ENCODE peak calls at places on chromosomes 12 and 14, in five cellular contexts. One of them, this sample, is unnamed.

GRCh38 chr14:106277503-106277902 is 751.1 kb downstream of the TMEM121 start:
- DNase-seq in globus pallidus: no peak
- DNase-seq in suprapubic skin: no peak
- DNase-seq in mesothelial cell of epicardium: no peak
- DNase-seq in HEK293T: peak; percentile 23
- DNase-seq in this sample: no peak

GRCh38 chr14:69356903-69357543 is 41.1 kb downstream of the ERH start:
- DNase-seq in globus pallidus: no peak
- DNase-seq in suprapubic skin: no peak
- DNase-seq in mesothelial cell of epicardium: no peak
- DNase-seq in HEK293T: no peak
- DNase-seq in this sample: no peak

GRCh38 chr12:109239691-109240090 is 69.4 kb downstream of the FOXN4 start:
- DNase-seq in globus pallidus: no peak
- DNase-seq in suprapubic skin: no peak
- DNase-seq in mesothelial cell of epicardium: no peak
- DNase-seq in HEK293T: no peak
- DNase-seq in this sample: no peak

GRCh38 chr12:71626098-71626497 is 37.5 kb downstream of the ZFC3H1 start:
- DNase-seq in globus pallidus: no peak
- DNase-seq in suprapubic skin: no peak
- DNase-seq in mesothelial cell of epicardium: no peak
- DNase-seq in HEK293T: no peak
- DNase-seq in this sample: no peak

GRCh38 chr12:45660330-45660729 is 69.2 kb upstream of the ARID2 start:
- DNase-seq in globus pallidus: no peak
- DNase-seq in suprapubic skin: no peak
- DNase-seq in mesothelial cell of epicardium: no peak
- DNase-seq in HEK293T: no peak
- DNase-seq in this sample: no peak

GRCh38 chr14:42628591-42628990 is 1021.9 kb downstream of the LRFN5 start:
- DNase-seq in globus pallidus: no peak
- DNase-seq in suprapubic skin: no peak
- DNase-seq in mesothelial cell of epicardium: no peak
- DNase-seq in HEK293T: no peak
- DNase-seq in this sample: no peak

GRCh38 chr14:55814064-55814463 is 234.1 kb downstream of the KTN1 start:
- DNase-seq in globus pallidus: no peak
- DNase-seq in suprapubic skin: no peak
- DNase-seq in mesothelial cell of epicardium: no peak
- DNase-seq in HEK293T: no peak
- DNase-seq in this sample: no peak

GRCh38 chr14:88106377-88106776 is 101.4 kb downstream of the GPR65 start:
- DNase-seq in globus pallidus: no peak
- DNase-seq in suprapubic skin: no peak
- DNase-seq in mesothelial cell of epicardium: no peak
- DNase-seq in HEK293T: no peak
- DNase-seq in this sample: no peak

GRCh38 chr14:56309198-56309597 is 191.0 kb downstream of the PELI2 start:
- DNase-seq in globus pallidus: no peak
- DNase-seq in suprapubic skin: no peak
- DNase-seq in mesothelial cell of epicardium: no peak
- DNase-seq in HEK293T: no peak
- DNase-seq in this sample: no peak

GRCh38 chr12:14263742-14264141 is 101.7 kb upstream of the ATF7IP start:
- DNase-seq in globus pallidus: no peak
- DNase-seq in suprapubic skin: no peak
- DNase-seq in mesothelial cell of epicardium: no peak
- DNase-seq in HEK293T: no peak
- DNase-seq in this sample: no peak

GRCh38 chr12:109153711-109154434 is 37.5 kb downstream of the ACACB start:
- DNase-seq in globus pallidus: no peak
- DNase-seq in suprapubic skin: no peak
- DNase-seq in mesothelial cell of epicardium: no peak
- DNase-seq in HEK293T: peak; percentile 20
- DNase-seq in this sample: no peak

GRCh38 chr14:35046751-35047536 is 872 bp downstream of the FAM177A1 start:
- DNase-seq in globus pallidus: no peak
- DNase-seq in suprapubic skin: peak; percentile 84
- DNase-seq in mesothelial cell of epicardium: no peak
- DNase-seq in HEK293T: no peak
- DNase-seq in this sample: no peak

GRCh38 chr12:106113042-106113441 is 25.7 kb downstream of the NUAK1 start:
- DNase-seq in globus pallidus: no peak
- DNase-seq in suprapubic skin: no peak
- DNase-seq in mesothelial cell of epicardium: no peak
- DNase-seq in HEK293T: no peak
- DNase-seq in this sample: no peak

GRCh38 chr12:113247123-113248045 is 26.1 kb downstream of the TPCN1 start:
- DNase-seq in globus pallidus: no peak
- DNase-seq in suprapubic skin: no peak
- DNase-seq in mesothelial cell of epicardium: no peak
- DNase-seq in HEK293T: no peak
- DNase-seq in this sample: peak; percentile 20

GRCh38 chr12:75953312-75953906 is 78.2 kb downstream of the PHLDA1 start:
- DNase-seq in globus pallidus: no peak
- DNase-seq in suprapubic skin: no peak
- DNase-seq in mesothelial cell of epicardium: no peak
- DNase-seq in HEK293T: no peak
- DNase-seq in this sample: no peak

GRCh38 chr14:81246561-81247270 is 26.0 kb upstream of the GTF2A1 start:
- DNase-seq in globus pallidus: no peak
- DNase-seq in suprapubic skin: no peak
- DNase-seq in mesothelial cell of epicardium: no peak
- DNase-seq in HEK293T: no peak
- DNase-seq in this sample: no peak

GRCh38 chr14:95039259-95039992 is 117.9 kb downstream of the DICER1 start:
- DNase-seq in globus pallidus: no peak
- DNase-seq in suprapubic skin: no peak
- DNase-seq in mesothelial cell of epicardium: no peak
- DNase-seq in HEK293T: no peak
- DNase-seq in this sample: peak; percentile 27

GRCh38 chr14:68522510-68523325 is 270.1 kb downstream of the ZFP36L1 start:
- DNase-seq in globus pallidus: no peak
- DNase-seq in suprapubic skin: no peak
- DNase-seq in mesothelial cell of epicardium: no peak
- DNase-seq in HEK293T: no peak
- DNase-seq in this sample: no peak

GRCh38 chr14:24274101-24274543 is 2.7 kb upstream of the RABGGTA start:
- DNase-seq in globus pallidus: peak; percentile 43
- DNase-seq in suprapubic skin: no peak
- DNase-seq in mesothelial cell of epicardium: no peak
- DNase-seq in HEK293T: no peak
- DNase-seq in this sample: no peak

GRCh38 chr12:132164426-132164825 is 20.2 kb downstream of the NOC4L start:
- DNase-seq in globus pallidus: no peak
- DNase-seq in suprapubic skin: no peak
- DNase-seq in mesothelial cell of epicardium: no peak
- DNase-seq in HEK293T: no peak
- DNase-seq in this sample: no peak

GRCh38 chr12:46908936-46909635 is 83.3 kb upstream of the SLC38A4 start:
- DNase-seq in globus pallidus: no peak
- DNase-seq in suprapubic skin: no peak
- DNase-seq in mesothelial cell of epicardium: no peak
- DNase-seq in HEK293T: no peak
- DNase-seq in this sample: no peak

GRCh38 chr12:72273851-72274284 is 1.7 kb downstream of the TRHDE start:
- DNase-seq in globus pallidus: no peak
- DNase-seq in suprapubic skin: no peak
- DNase-seq in mesothelial cell of epicardium: no peak
- DNase-seq in HEK293T: no peak
- DNase-seq in this sample: peak; percentile 45

GRCh38 chr14:94412671-94413638 is 24.6 kb upstream of the SERPINA1 start:
- DNase-seq in globus pallidus: no peak
- DNase-seq in suprapubic skin: no peak
- DNase-seq in mesothelial cell of epicardium: no peak
- DNase-seq in HEK293T: no peak
- DNase-seq in this sample: no peak

GRCh38 chr14:22456421-22456820 is 132.6 kb downstream of the DAD1 start:
- DNase-seq in globus pallidus: no peak
- DNase-seq in suprapubic skin: no peak
- DNase-seq in mesothelial cell of epicardium: no peak
- DNase-seq in HEK293T: no peak
- DNase-seq in this sample: no peak

GRCh38 chr14:85487215-85487614 is 42.7 kb upstream of the FLRT2 start:
- DNase-seq in globus pallidus: no peak
- DNase-seq in suprapubic skin: no peak
- DNase-seq in mesothelial cell of epicardium: no peak
- DNase-seq in HEK293T: no peak
- DNase-seq in this sample: no peak

GRCh38 chr12:94769040-94769420 is 118.7 kb upstream of the TMCC3 start:
- DNase-seq in globus pallidus: no peak
- DNase-seq in suprapubic skin: no peak
- DNase-seq in mesothelial cell of epicardium: no peak
- DNase-seq in HEK293T: no peak
- DNase-seq in this sample: no peak

GRCh38 chr14:70714055-70714550 is 72.4 kb downstream of the TTC9 start:
- DNase-seq in globus pallidus: peak; percentile 12
- DNase-seq in suprapubic skin: no peak
- DNase-seq in mesothelial cell of epicardium: peak; percentile 27
- DNase-seq in HEK293T: peak; percentile 54
- DNase-seq in this sample: peak; percentile 52

GRCh38 chr14:78005325-78005724 is 164.8 kb upstream of the NRXN3 start:
- DNase-seq in globus pallidus: no peak
- DNase-seq in suprapubic skin: no peak
- DNase-seq in mesothelial cell of epicardium: no peak
- DNase-seq in HEK293T: no peak
- DNase-seq in this sample: no peak

GRCh38 chr12:59452259-59452658 is 143.6 kb upstream of the SLC16A7 start:
- DNase-seq in globus pallidus: no peak
- DNase-seq in suprapubic skin: no peak
- DNase-seq in mesothelial cell of epicardium: no peak
- DNase-seq in HEK293T: no peak
- DNase-seq in this sample: no peak

GRCh38 chr12:113108308-113108707 is 27.3 kb downstream of the RASAL1 start:
- DNase-seq in globus pallidus: no peak
- DNase-seq in suprapubic skin: no peak
- DNase-seq in mesothelial cell of epicardium: no peak
- DNase-seq in HEK293T: no peak
- DNase-seq in this sample: no peak

GRCh38 chr12:16112626-16113560 is 164.6 kb downstream of the SLC15A5 start:
- DNase-seq in globus pallidus: no peak
- DNase-seq in suprapubic skin: no peak
- DNase-seq in mesothelial cell of epicardium: no peak
- DNase-seq in HEK293T: peak; percentile 48
- DNase-seq in this sample: peak; percentile 56

GRCh38 chr12:43444940-43445564 is 107.0 kb downstream of the ADAMTS20 start:
- DNase-seq in globus pallidus: peak; percentile 39
- DNase-seq in suprapubic skin: no peak
- DNase-seq in mesothelial cell of epicardium: no peak
- DNase-seq in HEK293T: peak; percentile 17
- DNase-seq in this sample: peak; percentile 40

GRCh38 chr12:62732861-62733427 is 202.0 kb downstream of the PPM1H start:
- DNase-seq in globus pallidus: no peak
- DNase-seq in suprapubic skin: no peak
- DNase-seq in mesothelial cell of epicardium: no peak
- DNase-seq in HEK293T: no peak
- DNase-seq in this sample: no peak

GRCh38 chr14:31950760-31951637 is 126.1 kb upstream of the ARHGAP5 start:
- DNase-seq in globus pallidus: no peak
- DNase-seq in suprapubic skin: no peak
- DNase-seq in mesothelial cell of epicardium: peak; percentile 46
- DNase-seq in HEK293T: peak; percentile 56
- DNase-seq in this sample: peak; percentile 70

GRCh38 chr12:32134144-32134888 is 27.7 kb downstream of the BICD1 start:
- DNase-seq in globus pallidus: no peak
- DNase-seq in suprapubic skin: no peak
- DNase-seq in mesothelial cell of epicardium: no peak
- DNase-seq in HEK293T: no peak
- DNase-seq in this sample: no peak

GRCh38 chr14:92472860-92473259 is 40.7 kb upstream of the RIN3 start:
- DNase-seq in globus pallidus: no peak
- DNase-seq in suprapubic skin: no peak
- DNase-seq in mesothelial cell of epicardium: no peak
- DNase-seq in HEK293T: no peak
- DNase-seq in this sample: no peak

GRCh38 chr14:34489324-34489723 is 27.3 kb upstream of the SPTSSA start:
- DNase-seq in globus pallidus: no peak
- DNase-seq in suprapubic skin: no peak
- DNase-seq in mesothelial cell of epicardium: no peak
- DNase-seq in HEK293T: no peak
- DNase-seq in this sample: no peak